ENCODE peak calls at places on chromosome 13, in seven cellular contexts. X is posterior vena cava; O is hippocampal formation; G is T follicular helper cell; F is transverse colon; S is pancreas; E is naive thymus-derived CD8-positive, alpha-beta T cell. L is an unnamed sample.

GRCh38 chr13:27006519-27007161 is 165.0 kb downstream of the USP12 start:
- DNase-seq in X (no peak), O (peak), G (no peak), F (peak), S (peak), E (no peak), L (no peak)

GRCh38 chr13:44879452-44880058 is 109.7 kb downstream of the NUFIP1 start:
- DNase-seq in X (no peak), O (no peak), G (no peak), F (peak), S (peak), E (no peak), L (peak)

GRCh38 chr13:106986033-106986484 is 418.1 kb upstream of the ARGLU1 start:
- DNase-seq in X (no peak), O (no peak), G (no peak), F (no peak), S (no peak), E (no peak), L (peak)

GRCh38 chr13:41613984-41614581 is 156.7 kb downstream of the RGCC start:
- DNase-seq in X (peak), O (no peak), G (no peak), F (no peak), S (peak), E (no peak), L (peak)

GRCh38 chr13:45490068-45490467 is 25.3 kb downstream of the COG3 start:
- DNase-seq in X (no peak), O (no peak), G (no peak), F (no peak), S (no peak), E (no peak), L (no peak)

GRCh38 chr13:32735859-32736258 is 149.6 kb downstream of the PDS5B start:
- DNase-seq in X (no peak), O (no peak), G (no peak), F (no peak), S (no peak), E (no peak), L (no peak)

GRCh38 chr13:75481176-75482069 is 546 bp downstream of the TBC1D4 start:
- DNase-seq in X (peak), O (peak), G (no peak), F (peak), S (peak), E (no peak), L (no peak)

GRCh38 chr13:22278336-22278929 is 607.6 kb downstream of the FGF9 start:
- DNase-seq in X (no peak), O (no peak), G (peak), F (peak), S (peak), E (peak), L (no peak)

GRCh38 chr13:69264362-69265334 is 843.0 kb upstream of the ATXN8OS start:
- DNase-seq in X (no peak), O (no peak), G (no peak), F (no peak), S (no peak), E (no peak), L (no peak)

GRCh38 chr13:76157926-76158325 is 521.8 kb downstream of the LMO7 start:
- DNase-seq in X (no peak), O (no peak), G (no peak), F (no peak), S (no peak), E (no peak), L (no peak)

GRCh38 chr13:74243637-74244526 is 109.7 kb upstream of the KLF12 start:
- DNase-seq in X (no peak), O (no peak), G (no peak), F (no peak), S (no peak), E (no peak), L (peak)

GRCh38 chr13:94176576-94176975 is 302.9 kb downstream of the DCT start:
- DNase-seq in X (no peak), O (no peak), G (no peak), F (no peak), S (no peak), E (no peak), L (no peak)

GRCh38 chr13:36031490-36031889 is 99.7 kb downstream of the DCLK1 start:
- DNase-seq in X (no peak), O (no peak), G (no peak), F (no peak), S (no peak), E (no peak), L (peak)

GRCh38 chr13:94707400-94708021 is 4.8 kb downstream of the SOX21 start:
- DNase-seq in X (no peak), O (peak), G (no peak), F (no peak), S (no peak), E (no peak), L (no peak)

GRCh38 chr13:73076013-73076412 is 17.2 kb downstream of the KLF5 start:
- DNase-seq in X (no peak), O (no peak), G (no peak), F (no peak), S (no peak), E (no peak), L (no peak)

GRCh38 chr13:24618219-24618955 is 61.8 kb upstream of the ATP12A start:
- DNase-seq in X (no peak), O (no peak), G (peak), F (peak), S (no peak), E (peak), L (no peak)

GRCh38 chr13:109162248-109163051 is 533.0 kb downstream of the MYO16 start:
- DNase-seq in X (no peak), O (no peak), G (no peak), F (peak), S (no peak), E (no peak), L (no peak)

GRCh38 chr13:45200701-45201230 is at the start of gene KCTD4:
- DNase-seq in X (no peak), O (no peak), G (no peak), F (no peak), S (no peak), E (no peak), L (peak)

GRCh38 chr13:66933994-66934393 is 296.1 kb downstream of the PCDH9 start:
- DNase-seq in X (no peak), O (no peak), G (no peak), F (no peak), S (no peak), E (no peak), L (peak)

GRCh38 chr13:83879431-83880171 is 2.7 kb downstream of the SLITRK1 start:
- DNase-seq in X (peak), O (peak), G (no peak), F (no peak), S (peak), E (no peak), L (peak)

GRCh38 chr13:100363351-100363750 is 225.2 kb downstream of the GGACT start:
- DNase-seq in X (no peak), O (no peak), G (no peak), F (no peak), S (no peak), E (no peak), L (peak)

GRCh38 chr13:43023244-43023931 is at the start of gene DNAJC15:
- DNase-seq in X (peak), O (peak), G (peak), F (peak), S (peak), E (peak), L (peak)

GRCh38 chr13:33633701-33634525 is 184.0 kb upstream of the RFC3 start:
- DNase-seq in X (no peak), O (peak), G (no peak), F (no peak), S (no peak), E (no peak), L (peak)

GRCh38 chr13:110250258-110250891 is 56.6 kb downstream of the COL4A1 start:
- DNase-seq in X (peak), O (no peak), G (no peak), F (no peak), S (peak), E (no peak), L (peak)

GRCh38 chr13:97432917-97433726 is 847 bp upstream of the RAP2A start:
- DNase-seq in X (peak), O (peak), G (peak), F (peak), S (peak), E (peak), L (peak)

GRCh38 chr13:100506154-100506553 is 82.4 kb downstream of the GGACT start:
- DNase-seq in X (no peak), O (no peak), G (no peak), F (no peak), S (no peak), E (no peak), L (no peak)

GRCh38 chr13:102132896-102133295 is 269.0 kb downstream of the FGF14 start:
- DNase-seq in X (no peak), O (no peak), G (no peak), F (no peak), S (no peak), E (no peak), L (no peak)

GRCh38 chr13:102405499-102406079 is 3.7 kb upstream of the FGF14 start:
- DNase-seq in X (no peak), O (no peak), G (no peak), F (no peak), S (no peak), E (no peak), L (peak)

GRCh38 chr13:112567161-112567862 is 20.6 kb downstream of the TUBGCP3 start:
- DNase-seq in X (no peak), O (no peak), G (no peak), F (no peak), S (no peak), E (no peak), L (peak)

GRCh38 chr13:33509642-33510229 is 224.2 kb upstream of the STARD13 start:
- DNase-seq in X (peak), O (peak), G (no peak), F (no peak), S (peak), E (no peak), L (peak)

GRCh38 chr13:34128661-34129060 is 310.7 kb downstream of the RFC3 start:
- DNase-seq in X (no peak), O (no peak), G (no peak), F (no peak), S (no peak), E (no peak), L (no peak)

GRCh38 chr13:18714889-18715288 is 466.7 kb downstream of the TUBA3C start:
- DNase-seq in X (no peak), O (no peak), G (no peak), F (no peak), S (no peak), E (no peak), L (no peak)

GRCh38 chr13:113907637-113908617 is 44.1 kb upstream of the GAS6 start:
- DNase-seq in X (peak), O (no peak), G (no peak), F (peak), S (peak), E (no peak), L (peak)

GRCh38 chr13:20512042-20512683 is 13.5 kb downstream of the CRYL1 start:
- DNase-seq in X (no peak), O (no peak), G (no peak), F (no peak), S (no peak), E (no peak), L (no peak)